ENCODE peak calls at places on chromosomes 11 and 22, in four cellular contexts. H is effector memory CD4-positive, alpha-beta T cell; B is H9; U is ovary. I is an unnamed sample.
A peak's percentile ranks its signal among the peaks of the same experiment; 100 is the strongest.

GRCh38 chr11:67458266-67458665 is 3.1 kb downstream of the CABP4 start:
- DNase-seq in H (no peak), B (no peak), U (no peak), I (no peak)

GRCh38 chr22:36875741-36876140 is 14.9 kb downstream of the NCF4 start:
- DNase-seq in H (no peak), B (no peak), U (no peak), I (no peak)

GRCh38 chr11:129639300-129639699 is 176.3 kb upstream of the TMEM45B start:
- DNase-seq in B (no peak), U (no peak), H (no peak), I (no peak)

GRCh38 chr11:65491163-65491465 is 7.7 kb upstream of the MALAT1 start:
- DNase-seq in H (no peak), B (no peak), U (no peak), I (no peak)

GRCh38 chr22:49966041-49966715 is 5.6 kb downstream of the PIM3 start:
- DNase-seq in U (peak; percentile 13), B (peak; percentile 28), H (no peak), I (no peak)

GRCh38 chr11:65786786-65787636 is at the start of gene OVOL1:
- DNase-seq in U (no peak), H (no peak), B (peak; percentile 88), I (peak; percentile 67)

GRCh38 chr11:67240575-67241389 is 25.5 kb upstream of the GRK2 start:
- DNase-seq in H (peak; percentile 81), B (peak; percentile 44), U (peak; percentile 42), I (peak; percentile 92)

GRCh38 chr11:79026803-79027445 is 413.9 kb downstream of the TENM4 start:
- DNase-seq in B (no peak), H (no peak), U (no peak), I (no peak)

GRCh38 chr11:15629690-15630321 is 515.1 kb downstream of the INSC start:
- DNase-seq in H (no peak), B (peak; percentile 72), U (no peak), I (peak; percentile 77)

GRCh38 chr11:115017529-115017928 is 339.2 kb downstream of the NXPE2 start:
- DNase-seq in B (no peak), H (no peak), U (no peak), I (no peak)

GRCh38 chr11:105189586-105189985 is 50.0 kb upstream of the CARD18 start:
- DNase-seq in U (no peak), B (no peak), H (no peak), I (no peak)

GRCh38 chr11:118939948-118940598 is 14.3 kb upstream of the BCL9L start:
- DNase-seq in B (peak; percentile 62), U (no peak), H (no peak), I (peak; percentile 85)

GRCh38 chr11:8671242-8671641 is 11.2 kb downstream of the TRIM66 start:
- DNase-seq in B (peak; percentile 83), U (peak; percentile 54), H (no peak), I (peak; percentile 98)

GRCh38 chr22:20413217-20414058 is 19.5 kb downstream of the ZNF74 start:
- DNase-seq in B (no peak), U (no peak), H (no peak), I (no peak)

GRCh38 chr11:15830730-15831443 is 525.5 kb downstream of the SOX6 start:
- DNase-seq in U (no peak), B (no peak), H (no peak), I (no peak)